ENCODE peak calls at places on chromosomes 13 and 19, in seven cellular contexts. T is sigmoid colon, F is prostate gland, O is A549, A is NB4, Y is thyroid gland, W is adrenal gland. V is an unnamed sample.

GRCh38 chr19:41302624-41303351 is 7.2 kb upstream of the CCDC97 start:
- DNase-seq in W (no peak), O (no peak), T (peak), Y (peak), F (no peak), A (no peak), V (no peak)

GRCh38 chr19:13001502-13002388 is 6.5 kb downstream of the NFIX start:
- DNase-seq in O (no peak), A (no peak), Y (peak), W (no peak), T (peak), F (peak), V (peak)

GRCh38 chr19:11379857-11380350 is 4.2 kb downstream of the EPOR start:
- DNase-seq in W (no peak), F (no peak), O (no peak), A (no peak), T (no peak), Y (no peak), V (no peak)

GRCh38 chr19:48544856-48545750 is 6.9 kb upstream of the SULT2B1 start:
- DNase-seq in W (no peak), Y (no peak), O (no peak), F (no peak), A (no peak), T (no peak), V (no peak)

GRCh38 chr13:99307648-99308339 is 595 bp upstream of the GPR183 start:
- DNase-seq in O (peak), Y (peak), A (peak), T (no peak), F (no peak), W (no peak), V (no peak)

GRCh38 chr13:38530492-38530891 is 156.4 kb upstream of the FREM2 start:
- DNase-seq in F (no peak), O (no peak), W (no peak), Y (no peak), A (peak), T (no peak), V (no peak)

GRCh38 chr13:77975358-77976042 is 56.9 kb upstream of the EDNRB start:
- DNase-seq in F (no peak), A (no peak), Y (no peak), W (no peak), O (no peak), T (no peak), V (no peak)

GRCh38 chr13:76711515-76712182 is 174.6 kb downstream of the KCTD12 start:
- DNase-seq in W (no peak), F (no peak), O (peak), Y (no peak), A (peak), T (peak), V (peak)

GRCh38 chr13:52010890-52011689 is at the start of gene ATP7B:
- DNase-seq in Y (peak), A (peak), T (peak), F (no peak), O (peak), W (peak), V (no peak)

DNA sequence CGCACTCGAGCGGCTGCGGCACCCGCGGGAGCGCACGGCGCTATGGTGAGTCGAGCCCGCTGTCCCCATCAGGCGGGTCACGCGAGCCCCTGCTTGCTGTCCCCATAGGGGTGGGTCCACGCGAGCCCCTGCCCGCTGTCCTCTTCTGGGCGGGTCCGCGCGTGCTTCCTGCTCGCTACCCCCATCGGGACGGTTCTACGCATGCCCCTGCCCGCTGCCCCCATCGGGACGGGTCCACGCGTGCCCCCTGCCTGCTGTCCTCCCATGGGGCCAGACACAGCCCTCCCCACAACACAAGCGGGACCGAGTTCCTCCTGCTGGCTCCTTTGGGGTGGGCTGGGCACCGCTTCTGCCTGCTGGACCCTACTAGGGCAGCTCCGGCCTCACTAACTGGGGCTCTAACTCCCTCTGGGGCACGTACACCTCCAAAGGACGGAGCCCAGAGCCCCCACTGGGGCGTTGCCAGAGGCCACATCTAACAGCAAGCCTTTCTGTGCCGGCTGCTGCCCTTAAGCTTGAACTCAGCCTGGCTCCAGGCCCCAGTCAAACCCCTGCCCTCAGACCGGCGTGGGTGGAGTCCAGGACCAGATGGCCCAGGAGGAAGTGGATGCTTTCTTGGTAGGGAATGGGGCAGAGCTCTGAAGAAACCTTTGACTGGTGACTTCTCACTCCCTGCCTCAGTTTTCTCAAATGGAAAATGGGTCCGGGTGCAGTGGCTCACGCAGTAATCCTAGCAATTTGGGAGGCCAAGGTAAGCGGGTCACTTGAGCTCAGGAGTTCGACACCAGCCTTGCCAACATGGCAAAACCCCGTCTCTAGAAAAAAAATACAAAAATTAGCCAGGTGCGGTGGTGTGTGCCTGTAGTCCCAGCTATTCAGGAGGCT is 722 bp downstream of the COLGALT1 start:
- DNase-seq in Y (peak), A (peak), T (peak), F (peak), O (peak), W (peak), V (peak)
- TF ChIP-seq CTCF in Y (no peak), A (no peak), T (no peak), F (peak), O (no peak), W (no peak), V (no peak)

DNA sequence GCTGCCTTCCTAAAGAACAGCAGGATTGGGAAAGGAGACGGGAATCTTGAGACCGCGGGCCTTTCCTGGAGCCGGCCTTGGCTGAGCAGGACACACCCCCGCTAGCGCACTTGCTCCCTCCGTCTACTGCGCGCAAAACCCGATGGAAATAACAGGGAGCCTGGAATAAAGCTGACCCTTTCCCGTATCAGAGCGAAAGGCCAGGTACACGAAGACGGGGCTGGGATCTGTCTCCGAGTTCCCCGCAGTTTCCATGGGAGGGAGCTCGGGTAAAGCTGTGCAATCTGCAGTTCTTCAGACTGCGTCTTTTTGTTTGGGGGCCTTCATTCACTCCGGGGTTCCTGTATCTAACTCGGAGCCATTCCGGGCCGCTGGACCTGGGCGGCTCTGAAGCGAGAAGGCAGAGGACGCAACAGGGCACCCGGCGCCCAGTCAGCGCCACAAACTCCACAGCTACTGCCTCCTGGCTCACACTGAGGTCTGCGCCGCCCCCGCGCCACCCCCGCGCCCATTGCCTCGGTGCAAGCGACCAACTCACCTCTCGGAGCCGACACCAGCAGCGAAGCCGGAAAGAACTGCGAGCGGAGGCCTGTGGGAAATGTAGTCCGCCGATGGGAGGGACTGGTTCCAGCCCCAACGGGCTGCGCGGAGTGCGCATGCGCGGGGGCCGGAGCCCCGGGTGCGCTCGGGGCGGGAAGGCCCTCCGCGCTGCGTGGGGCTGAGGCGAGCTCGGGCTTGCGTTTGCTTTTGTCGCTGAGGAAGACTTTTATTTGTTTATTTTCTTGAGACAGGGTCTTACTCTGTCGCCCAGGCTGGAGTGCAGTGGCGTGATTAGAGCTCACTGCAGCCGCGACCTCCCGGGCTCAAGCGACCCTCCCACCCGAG is at the start of gene ZFP14:
- DNase-seq in F (peak), Y (peak), O (peak), T (peak), A (peak), W (peak), V (peak)
- TF ChIP-seq POLR2A in F (peak), Y (peak), O (peak), T (peak), A (peak), W (peak), V (peak)

GRCh38 chr19:16048583-16048982 is 27.7 kb upstream of the TPM4 start:
- DNase-seq in Y (no peak), T (no peak), A (no peak), W (no peak), F (no peak), O (no peak), V (no peak)
- TF ChIP-seq CTCF in Y (no peak), T (no peak), A (no peak), W (no peak), F (no peak), O (no peak), V (no peak)

DNA sequence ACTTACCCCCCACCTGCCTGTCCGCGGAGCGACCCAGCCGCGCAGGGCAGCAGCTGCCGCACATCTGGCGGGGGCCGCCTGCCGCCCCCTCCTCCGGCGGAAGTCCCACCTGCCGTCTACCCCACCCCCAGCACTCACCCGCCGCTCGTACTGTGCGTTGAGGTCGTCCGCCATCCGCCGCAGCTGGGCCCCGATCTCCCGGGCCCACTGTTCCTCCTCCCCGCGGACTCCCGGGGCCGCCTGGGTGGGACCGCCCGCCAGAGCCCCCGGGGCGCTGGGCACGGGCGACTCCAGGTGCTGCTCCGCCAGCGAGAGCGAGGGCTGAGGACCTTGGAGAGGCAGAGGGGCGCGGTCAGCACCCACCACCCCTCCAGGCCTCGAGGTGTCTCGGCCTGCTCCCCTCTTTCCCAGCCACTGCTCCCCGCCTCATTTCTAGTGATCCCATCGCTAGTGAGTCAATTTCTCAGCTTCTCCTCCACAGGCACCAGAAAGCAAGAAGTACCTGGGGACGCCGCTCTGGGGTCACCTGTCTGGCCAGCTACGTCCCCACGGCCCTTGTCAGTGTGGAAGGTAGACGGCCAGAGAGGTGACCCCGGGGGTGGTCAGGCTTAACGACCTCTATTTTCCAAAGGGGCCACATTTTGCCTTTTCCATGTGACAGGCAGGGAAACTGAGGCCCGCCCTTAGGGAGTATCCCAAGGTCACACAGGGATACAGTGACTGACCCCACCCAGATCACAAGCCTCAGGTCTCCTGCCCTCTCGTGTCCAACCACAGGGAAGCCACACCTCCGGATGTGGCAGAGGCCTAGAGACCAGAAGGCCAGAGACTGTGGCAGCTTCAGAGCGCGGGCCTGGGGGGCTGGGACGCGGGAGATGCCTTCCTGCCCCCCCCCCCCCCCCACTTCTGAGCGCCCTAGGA is 4.3 kb downstream of the BBC3 start:
- DNase-seq in T (peak), Y (peak), O (peak), A (peak), F (no peak), W (peak), V (peak)
- TF ChIP-seq POLR2A in T (peak), Y (no peak), O (peak), A (peak), F (peak), W (peak), V (peak)

DNA sequence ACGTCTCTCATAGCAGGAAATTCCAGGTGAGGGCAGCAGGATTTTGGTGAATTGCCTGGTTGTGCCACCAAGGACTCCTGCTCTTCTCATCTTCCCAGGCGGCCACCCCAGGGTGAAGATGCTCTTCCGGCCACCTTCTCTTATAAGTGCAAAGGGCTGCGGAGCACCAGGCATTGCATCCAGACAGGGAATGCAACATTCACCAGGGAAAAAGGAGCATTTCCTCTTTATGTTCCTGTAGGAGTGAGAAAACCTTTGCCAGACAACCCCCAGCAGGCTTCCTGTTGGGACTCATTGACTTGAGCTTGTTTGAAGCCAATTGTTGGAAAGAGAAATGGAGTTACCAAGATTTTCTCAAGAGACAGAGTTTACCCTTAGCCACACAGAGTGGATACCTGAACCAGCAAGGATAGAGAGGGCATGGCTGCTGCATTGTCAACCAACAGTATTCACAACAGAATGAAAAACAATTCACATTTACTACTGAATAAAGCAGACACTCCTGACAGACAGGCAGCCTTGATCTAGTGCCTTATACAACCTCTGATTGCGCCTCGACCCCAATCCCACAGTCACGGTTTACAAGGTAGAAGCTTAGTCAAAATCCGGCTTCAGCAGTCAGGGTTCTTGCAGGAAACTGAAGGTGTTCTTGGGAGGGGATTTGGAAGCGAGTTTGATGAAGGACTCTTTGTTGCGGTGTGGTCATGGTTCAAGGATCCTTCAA is 1.8 kb upstream of the ATP11A start:
- DNase-seq in F (no peak), O (no peak), T (no peak), Y (no peak), W (no peak), A (no peak), V (no peak)
- TF ChIP-seq CTCF in F (no peak), O (no peak), T (no peak), Y (no peak), W (no peak), A (no peak), V (no peak)

GRCh38 chr13:25440081-25440480 is 68.3 kb downstream of the ATP8A2 start:
- DNase-seq in W (no peak), A (peak), T (no peak), F (no peak), O (no peak), Y (no peak), V (no peak)
- TF ChIP-seq POLR2A in W (no peak), A (no peak), T (no peak), F (no peak), O (no peak), Y (no peak), V (no peak)

GRCh38 chr19:56332695-56333094 is 18.1 kb upstream of the ZSCAN5A start:
- DNase-seq in A (no peak), T (no peak), O (no peak), W (no peak), Y (no peak), F (no peak), V (no peak)

DNA sequence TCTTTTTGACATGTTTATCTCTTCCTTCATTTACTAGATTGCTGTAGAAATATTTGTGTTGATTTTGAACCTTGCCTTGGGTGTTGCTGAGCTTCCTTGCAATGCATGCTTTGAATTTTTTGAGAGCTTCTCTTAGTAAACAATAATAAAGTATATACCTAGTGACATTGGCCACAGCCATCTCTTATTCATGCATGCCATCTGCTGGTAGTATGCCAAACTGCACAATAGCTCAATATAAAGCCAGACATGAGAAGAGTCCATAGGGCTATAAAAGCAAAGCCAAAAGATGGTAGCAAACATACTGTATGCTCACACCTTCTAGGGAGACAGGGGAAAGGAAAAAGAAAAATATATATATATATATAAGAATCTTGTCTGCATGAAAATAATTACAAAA is 18.9 kb upstream of the ZSCAN5A start:
- DNase-seq in O (peak), T (no peak), Y (peak), A (peak), F (peak), W (no peak), V (no peak)
- TF ChIP-seq CTCF in O (peak), T (no peak), Y (peak), A (peak), F (peak), W (peak), V (no peak)

GRCh38 chr19:2793126-2793525 is 7.8 kb downstream of the THOP1 start:
- DNase-seq in O (no peak), Y (peak), T (no peak), W (no peak), F (no peak), A (no peak), V (no peak)

GRCh38 chr19:2791876-2792275 is 6.6 kb downstream of the THOP1 start:
- DNase-seq in W (no peak), Y (peak), A (no peak), O (no peak), T (no peak), F (no peak), V (no peak)

GRCh38 chr19:2790194-2790556 is 4.9 kb downstream of the THOP1 start:
- DNase-seq in W (no peak), A (no peak), Y (no peak), T (no peak), F (no peak), O (no peak), V (no peak)

GRCh38 chr19:2791440-2791839 is 6.1 kb downstream of the THOP1 start:
- DNase-seq in W (no peak), A (no peak), T (no peak), O (no peak), F (no peak), Y (no peak), V (no peak)

DNA sequence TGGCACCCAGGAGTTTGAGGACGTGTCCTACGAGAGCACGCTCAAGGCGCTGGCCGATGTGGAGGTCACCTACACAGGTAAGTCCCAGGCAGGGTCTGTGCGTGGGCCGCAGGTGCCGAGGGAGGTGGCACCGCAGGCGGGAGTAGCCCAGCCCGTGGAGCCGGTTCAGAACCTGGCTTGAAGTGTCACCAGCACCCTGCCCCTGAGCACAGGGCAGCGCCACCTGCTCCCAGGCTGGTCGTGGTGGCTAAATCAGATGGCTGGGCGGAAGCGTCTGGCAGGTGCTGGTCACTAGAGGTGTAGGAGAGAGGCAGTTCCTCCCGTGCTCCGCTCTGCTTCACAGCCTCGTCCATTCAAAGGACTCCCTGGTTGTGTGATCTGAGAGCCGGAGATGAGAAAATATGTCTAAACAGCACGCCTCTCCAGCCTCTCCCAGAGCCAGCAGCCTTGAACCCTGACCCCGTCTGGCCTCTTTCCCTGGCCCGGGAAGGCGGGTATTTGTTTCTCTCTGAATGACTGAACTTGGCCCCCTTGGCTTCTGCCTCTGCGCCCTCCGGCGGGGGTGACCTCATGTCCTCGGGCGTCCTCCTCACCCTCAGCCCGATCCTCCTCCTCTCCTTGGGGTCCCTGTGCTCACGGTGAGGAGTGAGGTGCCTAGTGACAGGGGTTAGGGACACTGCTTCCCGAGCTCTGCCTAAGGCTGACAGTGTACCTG is 5.4 kb downstream of the THOP1 start:
- DNase-seq in F (no peak), T (no peak), A (no peak), W (no peak), Y (no peak), O (no peak), V (no peak)
- TF ChIP-seq POLR2A in F (no peak), T (no peak), A (no peak), W (no peak), Y (no peak), O (no peak), V (no peak)